ENCODE peak calls at places on chromosome 1, in eight cellular contexts. S, K, N, G, U, V, H and Z are unnamed samples.

GRCh38 chr1:53048345-53048737 is 13.7 kb upstream of the PODN start:
- DNase-seq in K (no peak), N (no peak), V (no peak), G (no peak), S (no peak), H (no peak), U (no peak), Z (no peak)

GRCh38 chr1:241419986-241420385 is 63.0 kb upstream of the RGS7 start:
- DNase-seq in K (no peak), S (no peak), G (no peak), H (no peak), U (no peak), V (no peak), N (no peak), Z (no peak)

GRCh38 chr1:216044538-216044937 is 378.7 kb downstream of the USH2A start:
- DNase-seq in V (no peak), U (no peak), H (peak; percentile 15), K (no peak), S (no peak), N (no peak), G (no peak), Z (no peak)

GRCh38 chr1:115098979-115099692 is 9.8 kb upstream of the TSPAN2 start:
- DNase-seq in H (peak; percentile 26), S (peak; percentile 67), V (no peak), N (peak; percentile 46), G (no peak), U (no peak), K (no peak), Z (no peak)

GRCh38 chr1:58749646-58750045 is 34.2 kb downstream of the JUN start:
- DNase-seq in U (no peak), K (no peak), S (no peak), N (no peak), V (no peak), G (no peak), H (no peak), Z (no peak)

GRCh38 chr1:51792864-51793263 is 85.7 kb downstream of the NRDC start:
- DNase-seq in V (peak; percentile 50), G (no peak), S (no peak), H (peak; percentile 88), K (no peak), U (no peak), N (peak; percentile 18), Z (no peak)

GRCh38 chr1:150763631-150764223 is 1.9 kb downstream of the CTSS start:
- DNase-seq in N (no peak), S (no peak), G (no peak), U (no peak), V (no peak), K (no peak), H (peak; percentile 15), Z (no peak)

GRCh38 chr1:202684716-202685115 is 25.5 kb downstream of the SYT2 start:
- DNase-seq in U (no peak), V (no peak), K (no peak), S (no peak), G (no peak), N (no peak), H (no peak), Z (no peak)

GRCh38 chr1:209937996-209938959 is at the start of gene SYT14:
- DNase-seq in N (no peak), S (no peak), H (peak; percentile 25), V (no peak), U (no peak), G (peak; percentile 77), K (peak; percentile 70), Z (no peak)

GRCh38 chr1:17520041-17520440 is 19.5 kb upstream of the ARHGEF10L start:
- DNase-seq in V (no peak), U (no peak), N (no peak), S (no peak), G (no peak), H (no peak), K (peak; percentile 34), Z (no peak)

GRCh38 chr1:67948155-67949075 is 102.0 kb downstream of the DIRAS3 start:
- DNase-seq in U (no peak), V (peak; percentile 59), N (peak; percentile 41), G (no peak), S (no peak), K (no peak), H (peak; percentile 89), Z (no peak)

GRCh38 chr1:57209495-57209894 is 214.4 kb downstream of the DAB1 start:
- DNase-seq in S (no peak), H (no peak), V (no peak), U (no peak), K (no peak), N (no peak), G (no peak), Z (no peak)

GRCh38 chr1:54342306-54342705 is 63.9 kb downstream of the SSBP3 start:
- DNase-seq in G (no peak), N (no peak), U (no peak), K (no peak), V (no peak), S (no peak), H (no peak), Z (no peak)
- H3K27ac ChIP-seq in G (peak overlapping the region; percentile 76), N (no peak overlapping the region), U (no peak overlapping the region), K (no peak overlapping the region), V (no peak overlapping the region), S (no peak overlapping the region), H (no peak overlapping the region), Z (no peak overlapping the region)

GRCh38 chr1:20165522-20165951 is 20.4 kb upstream of the UBXN10 start:
- DNase-seq in K (no peak), S (no peak), N (peak; percentile 16), V (no peak), U (no peak), G (no peak), H (no peak), Z (no peak)
- TF ChIP-seq CTCF in K (peak; percentile 40), S (peak; percentile 17), N (peak; percentile 21), V (peak; percentile 40), U (no peak), G (peak; percentile 55), H (peak; percentile 12), Z (no peak)

DNA sequence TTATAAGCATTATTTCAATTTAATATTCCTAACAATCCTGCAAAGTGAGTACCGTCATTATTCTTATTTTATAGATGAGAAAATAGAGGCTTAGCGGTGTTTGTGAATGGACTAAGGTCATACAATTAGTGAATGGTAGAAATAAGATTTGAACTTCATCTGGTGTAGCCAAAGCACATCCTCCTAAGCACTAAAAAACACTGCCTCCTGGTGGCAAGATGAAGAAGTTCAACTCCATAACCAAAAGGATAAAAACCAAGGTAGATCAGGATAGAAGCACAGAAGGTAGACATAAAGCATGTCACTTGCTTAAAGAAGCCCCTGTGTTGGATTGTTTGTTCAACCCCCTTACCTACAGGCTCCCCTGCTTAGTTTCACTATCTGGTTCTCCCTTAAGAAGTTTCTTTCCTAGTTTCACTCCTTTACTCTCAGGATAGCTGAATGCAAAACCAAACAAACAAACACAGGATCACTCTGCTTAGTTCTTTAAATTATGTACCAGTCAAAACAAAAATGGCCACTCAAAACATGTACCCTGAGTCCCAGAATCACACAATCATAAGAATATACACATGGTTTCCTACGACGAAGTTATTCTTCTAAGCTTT is 12.7 kb upstream of the AIM2 start:
- DNase-seq in K (no peak), H (no peak), N (peak; percentile 17), G (no peak), U (no peak), V (no peak), S (no peak), Z (no peak)
- H3K27ac ChIP-seq in K (no peak overlapping the region), H (no peak overlapping the region), N (no peak overlapping the region), G (no peak overlapping the region), U (no peak overlapping the region), V (no peak overlapping the region), S (no peak overlapping the region), Z (no peak overlapping the region)

DNA sequence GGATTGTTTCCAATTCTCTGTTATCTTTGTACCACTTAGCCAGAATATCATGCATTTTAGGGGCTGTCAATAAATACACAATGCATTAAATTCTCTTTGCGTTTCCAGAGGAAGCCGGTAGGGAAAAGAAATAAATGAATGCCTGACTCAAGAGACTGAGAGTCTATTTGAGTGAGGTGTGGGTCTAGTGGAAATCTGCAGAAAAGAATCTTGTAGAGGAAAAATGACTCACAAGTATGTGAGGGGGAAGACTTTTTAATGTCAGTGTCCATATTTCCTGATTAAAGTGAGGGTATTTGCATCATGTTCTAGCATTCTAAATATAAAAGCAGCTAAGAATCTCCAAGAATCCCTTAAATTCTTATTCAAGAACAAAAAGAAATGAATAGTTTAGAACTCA is 271.1 kb downstream of the PTPRC start:
- DNase-seq in V (no peak), S (no peak), K (no peak), U (no peak), G (no peak), H (peak; percentile 77), N (no peak), Z (no peak)
- TF ChIP-seq CTCF in V (peak; percentile 22), S (no peak), K (no peak), U (no peak), G (no peak), H (no peak), N (no peak), Z (no peak)

GRCh38 chr1:94929351-94929814 is 2.5 kb upstream of the CNN3 start:
- DNase-seq in S (no peak), G (peak; percentile 38), H (no peak), V (no peak), K (peak; percentile 26), N (no peak), U (no peak), Z (no peak)
- H3K27ac ChIP-seq in S (no peak overlapping the region), G (no peak overlapping the region), H (no peak overlapping the region), V (no peak overlapping the region), K (peak overlapping the region; percentile 99), N (no peak overlapping the region), U (no peak overlapping the region), Z (no peak overlapping the region)

GRCh38 chr1:13766906-13767564 is 67.0 kb downstream of the PRDM2 start:
- DNase-seq in N (no peak), K (peak; percentile 27), H (peak; percentile 86), G (no peak), U (no peak), V (no peak), S (no peak), Z (no peak)

GRCh38 chr1:13763264-13763663 is 63.3 kb downstream of the PRDM2 start:
- DNase-seq in H (no peak), G (no peak), K (no peak), S (no peak), U (no peak), V (no peak), N (no peak), Z (no peak)

GRCh38 chr1:13764533-13764932 is 64.5 kb downstream of the PRDM2 start:
- DNase-seq in V (no peak), S (no peak), H (peak; percentile 56), G (no peak), U (no peak), K (no peak), N (no peak), Z (no peak)

GRCh38 chr1:13763991-13764390 is 64.0 kb downstream of the PRDM2 start:
- DNase-seq in H (no peak), V (no peak), K (no peak), G (no peak), U (no peak), S (no peak), N (no peak), Z (no peak)

GRCh38 chr1:13764933-13765332 is 64.9 kb downstream of the PRDM2 start:
- DNase-seq in U (no peak), G (peak; percentile 71), N (no peak), H (no peak), K (no peak), V (no peak), S (no peak), Z (no peak)
- TF ChIP-seq CTCF in U (no peak), G (no peak), N (no peak), H (no peak), K (no peak), V (no peak), S (no peak), Z (no peak)

GRCh38 chr1:77825356-77825709 is 45.9 kb downstream of the MIGA1 start:
- DNase-seq in U (no peak), N (peak; percentile 68), K (peak; percentile 54), G (peak; percentile 74), V (peak; percentile 56), S (no peak), H (peak; percentile 91), Z (peak; percentile 57)
- H3K27ac ChIP-seq in U (no peak overlapping the region), N (no peak overlapping the region), K (peak overlapping the region; percentile 23), G (no peak overlapping the region), V (peak overlapping the region; percentile 31), S (no peak overlapping the region), H (no peak overlapping the region), Z (no peak overlapping the region)